ENCODE peak calls at places on chromosomes 7 and 10, in five cellular contexts. Z is hepatocyte, M is lower leg skin, U is OCI-LY7, C is mesothelial cell of epicardium. P is an unnamed sample.

GRCh38 chr7:1151156-1151555 is 8.8 kb downstream of the ZFAND2A start:
- DNase-seq in C (no peak), U (peak; percentile 35), Z (no peak), M (no peak), P (no peak)

GRCh38 chr10:75335191-75335590 is 66.4 kb downstream of the ZNF503 start:
- DNase-seq in Z (no peak), C (no peak), U (no peak), M (no peak), P (no peak)

GRCh38 chr10:78507761-78508160 is 474.1 kb downstream of the RPS24 start:
- DNase-seq in M (no peak), U (no peak), C (no peak), Z (no peak), P (no peak)

GRCh38 chr10:100401631-100402328 is 54.7 kb downstream of the SCD start:
- DNase-seq in C (no peak), Z (no peak), M (no peak), U (no peak), P (no peak)

GRCh38 chr10:123995082-123995460 is 98.3 kb downstream of the CHST15 start:
- DNase-seq in C (no peak), U (no peak), M (no peak), Z (no peak), P (no peak)

GRCh38 chr7:81852701-81853100 is 82.9 kb upstream of the HGF start:
- DNase-seq in M (no peak), Z (no peak), C (no peak), U (no peak), P (no peak)

GRCh38 chr10:87771871-87772500 is 46.0 kb downstream of the ATAD1 start:
- DNase-seq in M (no peak), C (no peak), Z (peak; percentile 21), U (peak; percentile 44), P (no peak)

GRCh38 chr7:99975782-99976521 is at the start of gene AZGP1:
- DNase-seq in U (peak; percentile 38), C (no peak), Z (peak; percentile 27), M (no peak), P (no peak)

GRCh38 chr10:69769395-69769989 is 32.2 kb upstream of the COL13A1 start:
- DNase-seq in Z (peak; percentile 68), U (no peak), C (no peak), M (no peak), P (no peak)

GRCh38 chr7:94410471-94411466 is 16.1 kb downstream of the COL1A2 start:
- DNase-seq in Z (no peak), C (no peak), M (no peak), U (peak; percentile 21), P (no peak)

GRCh38 chr7:163298-163695 is 29.1 kb upstream of the FAM20C start:
- DNase-seq in C (no peak), U (no peak), Z (no peak), M (no peak), P (no peak)

GRCh38 chr7:139901411-139901810 is 72.3 kb downstream of the TBXAS1 start:
- DNase-seq in Z (no peak), U (peak; percentile 51), M (no peak), C (no peak), P (no peak)

GRCh38 chr10:112952282-112952991 is 2.4 kb downstream of the TCF7L2 start:
- DNase-seq in U (no peak), Z (peak; percentile 51), C (no peak), M (no peak), P (no peak)

GRCh38 chr7:94530114-94530513 is 20.5 kb downstream of the CASD1 start:
- DNase-seq in M (no peak), U (no peak), Z (no peak), C (no peak), P (no peak)

GRCh38 chr7:117372073-117372472 is 49.2 kb upstream of the WNT2 start:
- DNase-seq in Z (no peak), U (no peak), C (no peak), M (no peak), P (no peak)

GRCh38 chr7:117381357-117381756 is 45.9 kb downstream of the ASZ1 start:
- DNase-seq in Z (no peak), C (no peak), M (no peak), U (no peak), P (no peak)

GRCh38 chr7:117375380-117375779 is 51.9 kb downstream of the ASZ1 start:
- DNase-seq in M (no peak), C (no peak), U (no peak), Z (no peak), P (no peak)
- TF ChIP-seq CTCF in M (no peak), C (no peak), U (no peak), Z (peak; percentile 18), P (no peak)

GRCh38 chr7:51046482-51046881 is 263.8 kb upstream of the GRB10 start:
- DNase-seq in C (no peak), Z (no peak), U (no peak), M (no peak), P (no peak)
- TF ChIP-seq CTCF in C (no peak), Z (no peak), U (no peak), M (no peak), P (no peak)

GRCh38 chr7:113629244-113629643 is 289.6 kb downstream of the PPP1R3A start:
- DNase-seq in C (no peak), M (no peak), Z (no peak), U (no peak), P (no peak)
- TF ChIP-seq CTCF in C (no peak), M (no peak), Z (no peak), U (no peak), P (no peak)

GRCh38 chr10:47440207-47440606 is 43.7 kb downstream of the ANXA8 start:
- DNase-seq in M (no peak), U (no peak), Z (no peak), C (no peak), P (no peak)

GRCh38 chr10:47435081-47435480 is 48.8 kb downstream of the ANXA8 start:
- DNase-seq in U (no peak), M (no peak), Z (no peak), C (no peak), P (no peak)

GRCh38 chr10:47441973-47442750 is 41.8 kb downstream of the ANXA8 start:
- DNase-seq in C (no peak), U (no peak), M (no peak), Z (no peak), P (no peak)

GRCh38 chr10:47443145-47443544 is 40.8 kb downstream of the ANXA8 start:
- DNase-seq in M (no peak), U (no peak), Z (no peak), C (no peak), P (no peak)

DNA sequence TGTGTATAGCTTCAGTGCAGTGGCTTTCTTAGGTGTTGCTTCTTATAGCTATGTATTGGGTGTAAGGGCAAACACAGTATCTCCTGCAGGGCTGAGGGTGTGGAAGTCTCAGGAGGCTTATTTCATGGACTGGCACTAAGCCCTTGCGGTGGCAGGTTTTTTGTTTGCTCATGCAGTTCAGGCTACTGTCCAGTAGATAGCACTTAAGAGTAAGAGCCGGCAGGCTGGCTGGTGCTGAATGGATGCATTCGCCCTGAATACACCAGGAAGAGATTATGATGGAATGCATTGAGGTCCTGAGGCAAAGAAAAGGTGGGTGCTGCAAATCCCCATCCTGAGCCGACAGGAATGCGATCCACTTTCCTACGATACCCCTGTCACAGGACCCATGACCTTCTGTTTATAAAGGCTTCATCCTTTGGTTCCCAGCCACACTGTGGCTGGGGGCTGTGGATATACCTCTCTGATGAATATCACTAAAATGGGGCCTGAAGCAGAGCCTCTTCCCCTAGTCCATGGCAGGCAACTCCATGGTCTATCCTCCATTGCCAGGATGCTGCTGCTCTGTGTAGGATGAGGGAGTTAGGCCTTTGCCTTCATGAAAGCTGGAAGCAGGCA is 44.9 kb downstream of the ANXA8 start:
- DNase-seq in Z (peak; percentile 87), C (no peak), M (peak; percentile 14), U (peak; percentile 2), P (no peak)
- TF ChIP-seq CTCF in Z (peak; percentile 53), C (peak; percentile 5), M (no peak), U (no peak), P (no peak)

GRCh38 chr7:17989546-17989945 is 38.1 kb downstream of the PRPS1L1 start:
- DNase-seq in C (no peak), Z (no peak), U (no peak), M (no peak), P (no peak)

GRCh38 chr7:17988858-17989257 is 38.8 kb downstream of the PRPS1L1 start:
- DNase-seq in Z (no peak), C (no peak), M (no peak), U (no peak), P (no peak)

GRCh38 chr7:17990761-17991160 is 36.9 kb downstream of the PRPS1L1 start:
- DNase-seq in C (no peak), U (no peak), M (no peak), Z (no peak), P (no peak)

GRCh38 chr7:17994079-17994478 is 33.6 kb downstream of the PRPS1L1 start:
- DNase-seq in U (no peak), C (no peak), M (no peak), Z (no peak), P (no peak)

GRCh38 chr7:17991866-17992648 is 35.6 kb downstream of the PRPS1L1 start:
- DNase-seq in Z (no peak), C (no peak), M (no peak), U (peak; percentile 14), P (no peak)
- TF ChIP-seq CTCF in Z (peak; percentile 37), C (no peak), M (no peak), U (peak; percentile 70), P (no peak)

P was measured in activated B cell treated with CpG ODN at 0.5 μM for 24 hours.